ENCODE peak calls at places on chromosomes 6 and 20, in nine cellular contexts. D is DND-41; A is prostate gland; L is transverse colon; K is activated CD8-positive, alpha-beta memory T cell treated with anti-CD3 and anti-CD28 coated beads for 24 hours; W is K562; P is C1 segment of cervical spinal cord; S is NCI-H2171 treated with DMSO at 0.1 percent for 48 hours; M is neural crest cell. H is an unnamed sample.

GRCh38 chr6:17907467-17908229 is 79.8 kb downstream of the KIF13A start:
- DNase-seq in D (no peak), A (peak), L (peak), K (no peak), W (peak), P (no peak), S (peak), M (no peak), H (peak)

GRCh38 chr6:77447254-77447653 is 16.0 kb downstream of the HTR1B start:
- DNase-seq in D (no peak), A (no peak), L (no peak), K (no peak), W (no peak), P (no peak), S (no peak), M (no peak), H (peak)

GRCh38 chr20:62668441-62669027 is 26.2 kb downstream of the SLCO4A1 start:
- DNase-seq in D (peak), A (peak), L (peak), K (no peak), W (peak), P (peak), S (peak), M (peak), H (peak)

GRCh38 chr6:119830494-119831295 is 481.1 kb upstream of the MAN1A1 start:
- DNase-seq in D (peak), A (no peak), L (no peak), K (no peak), W (no peak), P (no peak), S (no peak), M (no peak), H (no peak)

GRCh38 chr6:67353861-67354260 is 1281.2 kb upstream of the ADGRB3 start:
- DNase-seq in D (no peak), A (no peak), L (no peak), K (no peak), W (no peak), P (no peak), S (no peak), M (no peak), H (no peak)

GRCh38 chr6:33672808-33673207 is 38.7 kb downstream of the UQCC2 start:
- DNase-seq in D (no peak), A (no peak), L (no peak), K (no peak), W (peak), P (no peak), S (no peak), M (peak), H (peak)

GRCh38 chr6:105835373-105835772 is 250.8 kb upstream of the PRDM1 start:
- DNase-seq in D (peak), A (no peak), L (peak), K (no peak), W (peak), P (no peak), S (no peak), M (peak), H (peak)

GRCh38 chr20:36613974-36614373 is 8.4 kb downstream of the RAB5IF start:
- DNase-seq in D (no peak), A (peak), L (peak), K (no peak), W (no peak), P (no peak), S (peak), M (no peak), H (no peak)

GRCh38 chr20:60372822-60373221 is 414.6 kb downstream of the CDH26 start:
- DNase-seq in D (peak), A (no peak), L (no peak), K (no peak), W (no peak), P (no peak), S (no peak), M (no peak), H (no peak)

GRCh38 chr6:154113392-154113791 is 74.4 kb downstream of the OPRM1 start:
- DNase-seq in D (no peak), A (no peak), L (no peak), K (no peak), W (no peak), P (no peak), S (no peak), M (no peak), H (no peak)

GRCh38 chr6:147222160-147222838 is 18.1 kb downstream of the STXBP5 start:
- DNase-seq in D (no peak), A (no peak), L (no peak), K (no peak), W (peak), P (no peak), S (no peak), M (no peak), H (peak)

GRCh38 chr20:18430172-18430826 is 36.5 kb downstream of the DZANK1 start:
- DNase-seq in D (no peak), A (no peak), L (no peak), K (no peak), W (no peak), P (no peak), S (no peak), M (no peak), H (no peak)

GRCh38 chr6:46583081-46583480 is 69.5 kb downstream of the CYP39A1 start:
- DNase-seq in D (no peak), A (no peak), L (no peak), K (no peak), W (no peak), P (no peak), S (no peak), M (no peak), H (no peak)

GRCh38 chr6:51542466-51542865 is 544.9 kb downstream of the PKHD1 start:
- DNase-seq in D (no peak), A (no peak), L (no peak), K (no peak), W (no peak), P (no peak), S (no peak), M (no peak), H (no peak)

GRCh38 chr6:131851049-131851769 is 43.4 kb downstream of the ENPP1 start:
- DNase-seq in D (no peak), A (no peak), L (no peak), K (no peak), W (no peak), P (no peak), S (no peak), M (no peak), H (no peak)

GRCh38 chr20:53847118-53847842 is 223.1 kb downstream of the BCAS1 start:
- DNase-seq in D (peak), A (no peak), L (no peak), K (no peak), W (no peak), P (no peak), S (no peak), M (no peak), H (no peak)

GRCh38 chr6:39791850-39792500 is at the start of gene DAAM2:
- DNase-seq in D (no peak), A (no peak), L (peak), K (no peak), W (no peak), P (no peak), S (peak), M (peak), H (peak)

GRCh38 chr6:44667226-44667625 is 279.7 kb downstream of the CDC5L start:
- DNase-seq in D (no peak), A (no peak), L (no peak), K (no peak), W (no peak), P (no peak), S (no peak), M (no peak), H (peak)

GRCh38 chr6:3379482-3380060 is 77.3 kb downstream of the SLC22A23 start:
- DNase-seq in D (no peak), A (no peak), L (no peak), K (no peak), W (no peak), P (no peak), S (peak), M (no peak), H (peak)

GRCh38 chr6:21748343-21749063 is 155.0 kb downstream of the SOX4 start:
- DNase-seq in D (no peak), A (no peak), L (no peak), K (no peak), W (no peak), P (no peak), S (peak), M (no peak), H (peak)

GRCh38 chr6:16759646-16760535 is 1.4 kb downstream of the ATXN1 start:
- DNase-seq in D (peak), A (peak), L (peak), K (peak), W (peak), P (peak), S (peak), M (peak), H (peak)

GRCh38 chr20:5714261-5715041 is 35.8 kb upstream of the SHLD1 start:
- DNase-seq in D (peak), A (no peak), L (no peak), K (peak), W (peak), P (no peak), S (no peak), M (no peak), H (peak)

GRCh38 chr6:66926060-66926459 is 1219.0 kb upstream of the EYS start:
- DNase-seq in D (no peak), A (no peak), L (no peak), K (no peak), W (peak), P (no peak), S (peak), M (no peak), H (no peak)

GRCh38 chr6:26500102-26500501 is at the start of gene BTN1A1:
- DNase-seq in D (no peak), A (no peak), L (no peak), K (no peak), W (no peak), P (no peak), S (no peak), M (no peak), H (no peak)

H was measured in IMR-90.